ENCODE peak calls at places on chromosomes 13 and 19, in ten cellular contexts. J is WERI-Rb-1, V is AG09319, I is cardiac muscle cell, B is adrenal gland, Y is Calu3, K is omental fat pad, Q is Peyer's patch, M is tibial nerve, S is tibial artery. N is an unnamed sample.

GRCh38 chr13:75181906-75182305 is 300.1 kb downstream of the TBC1D4 start:
- DNase-seq in J (no peak), V (no peak), I (no peak), B (no peak), Y (no peak), K (no peak), Q (no peak), M (no peak), S (no peak), N (no peak)

GRCh38 chr13:110341445-110342247 is 34.6 kb downstream of the COL4A2 start:
- DNase-seq in J (peak), V (no peak), I (peak), B (peak), Y (no peak), K (no peak), Q (no peak), M (no peak), S (peak), N (peak)

GRCh38 chr19:29666634-29667389 is 1.6 kb downstream of the PLEKHF1 start:
- DNase-seq in J (no peak), V (no peak), I (peak), B (peak), Y (no peak), K (peak), Q (no peak), M (peak), S (peak), N (no peak)

GRCh38 chr19:16777811-16778210 is 51.4 kb upstream of the SIN3B start:
- DNase-seq in J (no peak), V (no peak), I (no peak), B (no peak), Y (no peak), K (no peak), Q (no peak), M (no peak), S (no peak), N (no peak)

GRCh38 chr13:41788552-41788951 is 172.4 kb downstream of the VWA8 start:
- DNase-seq in J (no peak), V (no peak), I (peak), B (no peak), Y (no peak), K (no peak), Q (no peak), M (no peak), S (no peak), N (no peak)

GRCh38 chr19:21586341-21587116 is 81.1 kb downstream of the ZNF429 start:
- DNase-seq in J (no peak), V (no peak), I (peak), B (peak), Y (no peak), K (no peak), Q (no peak), M (no peak), S (no peak), N (no peak)

GRCh38 chr13:87274209-87274819 is 396.9 kb upstream of the SLITRK5 start:
- DNase-seq in J (peak), V (peak), I (peak), B (peak), Y (peak), K (no peak), Q (no peak), M (no peak), S (no peak), N (peak)

GRCh38 chr13:95497307-95497943 is 55.1 kb upstream of the CLDN10 start:
- DNase-seq in J (no peak), V (no peak), I (no peak), B (no peak), Y (no peak), K (no peak), Q (no peak), M (no peak), S (no peak), N (no peak)

GRCh38 chr13:51202477-51203046 is 19.6 kb upstream of the FAM124A start:
- DNase-seq in J (no peak), V (no peak), I (no peak), B (no peak), Y (no peak), K (no peak), Q (no peak), M (no peak), S (no peak), N (no peak)

GRCh38 chr19:4581381-4582111 is 22.1 kb upstream of the SEMA6B start:
- DNase-seq in J (peak), V (no peak), I (peak), B (no peak), Y (no peak), K (no peak), Q (no peak), M (no peak), S (no peak), N (no peak)

GRCh38 chr13:20492641-20493040 is 33.0 kb downstream of the CRYL1 start:
- DNase-seq in J (peak), V (peak), I (peak), B (no peak), Y (peak), K (no peak), Q (no peak), M (no peak), S (no peak), N (peak)

GRCh38 chr19:17302391-17303166 is 646 bp downstream of the ABHD8 start:
- DNase-seq in J (no peak), V (no peak), I (no peak), B (no peak), Y (no peak), K (no peak), Q (peak), M (no peak), S (no peak), N (no peak)

GRCh38 chr19:42048992-42049391 is 21.0 kb downstream of the GRIK5 start:
- DNase-seq in J (no peak), V (no peak), I (no peak), B (no peak), Y (peak), K (no peak), Q (no peak), M (no peak), S (no peak), N (no peak)

GRCh38 chr19:49988433-49988832 is 27.5 kb upstream of the SIGLEC11 start:
- DNase-seq in J (no peak), V (no peak), I (no peak), B (no peak), Y (no peak), K (no peak), Q (no peak), M (no peak), S (no peak), N (no peak)

GRCh38 chr13:107124129-107124718 is 556.3 kb upstream of the ARGLU1 start:
- DNase-seq in J (no peak), V (no peak), I (peak), B (no peak), Y (no peak), K (no peak), Q (no peak), M (no peak), S (no peak), N (no peak)

GRCh38 chr13:72839831-72840426 is 58.0 kb downstream of the PIBF1 start:
- DNase-seq in J (peak), V (no peak), I (peak), B (no peak), Y (peak), K (no peak), Q (no peak), M (no peak), S (no peak), N (peak)

GRCh38 chr19:11421607-11422098 is 2.5 kb upstream of the RGL3 start:
- DNase-seq in J (peak), V (no peak), I (peak), B (peak), Y (peak), K (no peak), Q (no peak), M (no peak), S (peak), N (peak)

GRCh38 chr13:23966691-23967615 is 69.7 kb upstream of the C1QTNF9B start:
- DNase-seq in J (no peak), V (no peak), I (no peak), B (no peak), Y (no peak), K (no peak), Q (no peak), M (no peak), S (no peak), N (peak)

GRCh38 chr13:93284056-93284455 is 57.4 kb downstream of the GPC6 start:
- DNase-seq in J (peak), V (no peak), I (no peak), B (no peak), Y (no peak), K (no peak), Q (no peak), M (no peak), S (no peak), N (no peak)

GRCh38 chr19:45657520-45658163 is 10.4 kb upstream of the GIPR start:
- DNase-seq in J (peak), V (no peak), I (peak), B (no peak), Y (no peak), K (no peak), Q (no peak), M (no peak), S (no peak), N (no peak)

GRCh38 chr19:48405850-48406249 is 12.4 kb downstream of the GRIN2D start:
- DNase-seq in J (no peak), V (no peak), I (no peak), B (no peak), Y (no peak), K (no peak), Q (no peak), M (no peak), S (no peak), N (peak)

GRCh38 chr19:30106417-30107095 is 164.5 kb downstream of the URI1 start:
- DNase-seq in J (no peak), V (no peak), I (no peak), B (no peak), Y (no peak), K (no peak), Q (no peak), M (no peak), S (no peak), N (no peak)

GRCh38 chr13:109919715-109920375 is 133.5 kb upstream of the IRS2 start:
- DNase-seq in J (no peak), V (no peak), I (no peak), B (no peak), Y (no peak), K (no peak), Q (no peak), M (no peak), S (no peak), N (no peak)

GRCh38 chr13:47144782-47145181 is 247.9 kb upstream of the HTR2A start:
- DNase-seq in J (no peak), V (no peak), I (no peak), B (no peak), Y (no peak), K (no peak), Q (no peak), M (no peak), S (no peak), N (no peak)

GRCh38 chr19:6425732-6426686 is 1.4 kb upstream of the KHSRP start:
- DNase-seq in J (peak), V (no peak), I (no peak), B (peak), Y (no peak), K (no peak), Q (no peak), M (no peak), S (no peak), N (no peak)

GRCh38 chr19:46821512-46822359 is 28.9 kb downstream of the AP2S1 start:
- DNase-seq in J (peak), V (no peak), I (no peak), B (no peak), Y (no peak), K (no peak), Q (peak), M (no peak), S (no peak), N (peak)

GRCh38 chr13:31436478-31436877 is 236.7 kb downstream of the B3GLCT start:
- DNase-seq in J (no peak), V (no peak), I (no peak), B (no peak), Y (no peak), K (no peak), Q (no peak), M (no peak), S (no peak), N (no peak)

GRCh38 chr13:99516153-99516929 is 15.1 kb downstream of the TM9SF2 start:
- DNase-seq in J (no peak), V (no peak), I (no peak), B (no peak), Y (no peak), K (no peak), Q (no peak), M (no peak), S (no peak), N (no peak)

GRCh38 chr13:85728831-85729230 is 70.4 kb downstream of the SLITRK6 start:
- DNase-seq in J (no peak), V (no peak), I (no peak), B (no peak), Y (no peak), K (no peak), Q (no peak), M (no peak), S (no peak), N (no peak)

GRCh38 chr19:40603071-40603718 is 2.0 kb downstream of the LTBP4 start:
- DNase-seq in J (peak), V (no peak), I (peak), B (no peak), Y (no peak), K (no peak), Q (no peak), M (no peak), S (no peak), N (no peak)

GRCh38 chr13:40665061-40665753 is 1.2 kb downstream of the FOXO1 start:
- DNase-seq in J (peak), V (no peak), I (peak), B (peak), Y (peak), K (no peak), Q (peak), M (no peak), S (peak), N (peak)

GRCh38 chr19:49210108-49210900 is 52.7 kb downstream of the TRPM4 start:
- DNase-seq in J (peak), V (no peak), I (peak), B (peak), Y (peak), K (no peak), Q (no peak), M (peak), S (no peak), N (no peak)

GRCh38 chr13:103540394-103540793 is 474.2 kb upstream of the SLC10A2 start:
- DNase-seq in J (no peak), V (no peak), I (no peak), B (no peak), Y (no peak), K (no peak), Q (no peak), M (no peak), S (no peak), N (no peak)

GRCh38 chr13:83881917-83882625 is at the start of gene SLITRK1:
- DNase-seq in J (peak), V (peak), I (peak), B (peak), Y (no peak), K (peak), Q (no peak), M (peak), S (peak), N (peak)

GRCh38 chr19:12782424-12783225 is 7.3 kb upstream of the HOOK2 start:
- DNase-seq in J (peak), V (peak), I (peak), B (peak), Y (peak), K (no peak), Q (peak), M (peak), S (peak), N (peak)

GRCh38 chr13:30841161-30841560 is 64.9 kb upstream of the MEDAG start:
- DNase-seq in J (no peak), V (peak), I (no peak), B (no peak), Y (no peak), K (no peak), Q (no peak), M (no peak), S (no peak), N (no peak)

GRCh38 chr13:99018418-99019180 is 40.7 kb upstream of the DOCK9 start:
- DNase-seq in J (no peak), V (no peak), I (no peak), B (no peak), Y (no peak), K (no peak), Q (no peak), M (no peak), S (no peak), N (no peak)

GRCh38 chr19:18854982-18855381 is 23.2 kb downstream of the UPF1 start:
- DNase-seq in J (no peak), V (no peak), I (no peak), B (no peak), Y (no peak), K (no peak), Q (no peak), M (no peak), S (no peak), N (no peak)

GRCh38 chr19:18858906-18859646 is 27.3 kb downstream of the UPF1 start:
- DNase-seq in J (no peak), V (no peak), I (no peak), B (no peak), Y (no peak), K (no peak), Q (no peak), M (no peak), S (no peak), N (no peak)

GRCh38 chr19:18855647-18856384 is 24.1 kb downstream of the UPF1 start:
- DNase-seq in J (no peak), V (no peak), I (no peak), B (no peak), Y (no peak), K (no peak), Q (no peak), M (no peak), S (no peak), N (no peak)

GRCh38 chr19:18857223-18857622 is 25.5 kb downstream of the UPF1 start:
- DNase-seq in J (no peak), V (no peak), I (no peak), B (no peak), Y (no peak), K (no peak), Q (no peak), M (no peak), S (no peak), N (no peak)

DNA sequence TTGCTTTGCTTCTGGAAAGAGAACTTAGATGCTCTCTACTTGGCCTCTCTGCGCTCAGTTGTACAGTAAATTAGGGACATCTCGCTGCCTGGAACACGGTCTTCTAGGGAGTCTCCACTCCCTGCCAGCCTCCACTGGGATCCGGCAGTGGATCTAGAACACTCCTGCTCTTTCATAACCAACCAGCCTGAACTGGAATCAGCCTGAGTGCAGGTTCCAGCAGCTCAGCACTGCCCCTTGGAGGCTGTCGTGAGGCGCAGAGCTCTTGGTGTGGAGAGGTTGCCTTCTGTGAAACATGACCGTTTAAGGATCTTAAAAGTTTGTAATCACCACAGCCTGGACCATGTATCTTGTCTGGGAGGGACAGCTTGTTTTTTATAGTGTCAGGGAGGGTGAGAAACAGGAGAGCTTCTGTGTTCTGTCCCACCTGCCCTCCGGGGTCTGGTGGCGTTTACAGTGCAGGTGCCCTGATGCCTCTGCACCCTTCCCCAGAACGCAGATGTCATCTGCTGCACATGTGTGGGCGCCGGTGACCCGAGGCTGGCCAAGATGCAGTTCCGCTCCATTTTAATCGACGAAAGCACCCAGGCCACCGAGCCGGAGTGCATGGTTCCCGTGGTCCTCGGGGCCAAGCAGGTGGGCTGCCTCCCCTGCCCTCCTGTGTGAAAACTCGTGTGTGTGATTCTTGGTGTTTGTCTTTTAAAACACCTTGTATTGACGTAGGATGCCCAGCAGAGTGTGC is 24.8 kb downstream of the UPF1 start:
- DNase-seq in J (peak), V (no peak), I (no peak), B (no peak), Y (no peak), K (no peak), Q (no peak), M (no peak), S (no peak), N (no peak)
- TF ChIP-seq CTCF in J (peak), V (peak), I (peak), B (no peak), Y (no peak), K (no peak), Q (no peak), M (no peak), S (no peak), N (peak)

GRCh38 chr19:18412610-18413239 is 6.5 kb upstream of the SSBP4 start:
- DNase-seq in J (no peak), V (no peak), I (no peak), B (peak), Y (no peak), K (no peak), Q (no peak), M (no peak), S (no peak), N (no peak)

GRCh38 chr19:18406749-18407148 is 9.3 kb upstream of the LRRC25 start:
- DNase-seq in J (no peak), V (no peak), I (no peak), B (no peak), Y (no peak), K (no peak), Q (no peak), M (no peak), S (no peak), N (no peak)

DNA sequence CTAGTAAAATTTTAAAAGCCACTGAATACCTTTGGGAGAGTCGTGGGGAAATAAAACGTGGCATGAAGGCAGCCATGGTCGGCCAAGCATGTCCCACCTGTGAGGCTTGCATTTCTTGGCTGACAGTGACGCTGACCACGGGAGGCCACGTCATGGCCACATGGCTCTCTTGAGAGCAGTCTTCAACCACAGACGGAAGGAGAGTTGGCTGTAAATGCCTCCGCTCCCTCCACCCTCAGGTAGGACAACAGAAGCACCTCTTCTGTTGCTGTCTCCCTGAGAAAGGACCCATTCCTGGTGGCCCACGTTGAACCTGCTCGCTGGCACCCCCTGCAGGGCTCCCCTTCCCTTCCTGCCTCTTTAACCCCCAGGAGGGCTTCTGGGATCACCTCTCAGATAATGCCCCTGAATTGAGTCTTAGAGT is 10.6 kb upstream of the LRRC25 start:
- DNase-seq in J (no peak), V (no peak), I (no peak), B (no peak), Y (peak), K (no peak), Q (peak), M (no peak), S (no peak), N (peak)
- TF ChIP-seq CTCF in J (peak), V (peak), I (peak), B (no peak), Y (peak), K (no peak), Q (no peak), M (no peak), S (peak), N (peak)

DNA sequence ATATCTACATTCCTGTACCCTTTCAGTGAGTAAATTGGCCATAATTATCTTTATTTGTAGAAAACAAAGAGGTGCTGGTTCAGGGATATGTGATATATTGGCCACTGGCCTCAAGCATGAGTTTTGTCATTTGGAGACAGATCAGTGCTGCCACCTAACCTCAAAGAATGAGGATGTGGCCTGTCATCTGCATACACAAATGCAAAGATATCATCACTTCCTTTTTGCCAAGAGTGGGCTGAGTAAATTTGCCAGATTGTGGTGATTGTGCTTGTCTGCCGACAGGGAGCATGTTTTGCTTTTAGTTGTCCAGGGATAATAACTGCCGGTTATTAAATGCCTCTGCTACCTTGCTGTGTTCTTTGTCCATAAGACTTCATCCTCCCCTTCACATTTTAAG is 44.2 kb downstream of the WASF3 start:
- DNase-seq in J (no peak), V (no peak), I (no peak), B (no peak), Y (no peak), K (no peak), Q (no peak), M (no peak), S (no peak), N (peak)
- TF ChIP-seq CTCF in J (peak), V (peak), I (no peak), B (peak), Y (no peak), K (no peak), Q (no peak), M (no peak), S (no peak), N (no peak)

GRCh38 chr13:33869005-33869404 is 51.1 kb downstream of the RFC3 start:
- DNase-seq in J (no peak), V (no peak), I (no peak), B (no peak), Y (no peak), K (no peak), Q (no peak), M (no peak), S (no peak), N (no peak)

GRCh38 chr13:33870046-33870668 is 52.2 kb downstream of the RFC3 start:
- DNase-seq in J (no peak), V (no peak), I (no peak), B (no peak), Y (no peak), K (no peak), Q (no peak), M (no peak), S (no peak), N (no peak)

GRCh38 chr13:33865945-33866344 is 48.0 kb downstream of the RFC3 start:
- DNase-seq in J (no peak), V (no peak), I (no peak), B (no peak), Y (no peak), K (no peak), Q (no peak), M (no peak), S (no peak), N (peak)

GRCh38 chr13:33868343-33868994 is 50.5 kb downstream of the RFC3 start:
- DNase-seq in J (no peak), V (no peak), I (no peak), B (no peak), Y (no peak), K (no peak), Q (no peak), M (no peak), S (no peak), N (no peak)

GRCh38 chr13:33867472-33867871 is 49.5 kb downstream of the RFC3 start:
- DNase-seq in J (no peak), V (no peak), I (no peak), B (no peak), Y (no peak), K (no peak), Q (no peak), M (no peak), S (no peak), N (no peak)
- TF ChIP-seq CTCF in J (peak), V (no peak), I (peak), B (no peak), Y (no peak), K (no peak), Q (no peak), M (no peak), S (no peak), N (no peak)

N was measured in GM10248.